ENCODE peak calls at places on chromosomes 5 and 9, in seven cellular contexts. N is heart left ventricle, I is foreskin keratinocyte, W is HuH-7, D is BE2C, Q is ovary, L is kidney tubule cell. V is an unnamed sample.

GRCh38 chr5:151448038-151448985 is 909 bp downstream of the SLC36A1 start:
- DNase-seq in N (no peak), I (peak; percentile 8), W (peak; percentile 23), D (peak; percentile 26), Q (peak; percentile 8), L (peak; percentile 38), V (peak; percentile 8)

GRCh38 chr9:21239917-21240316 is at the start of gene IFNA14:
- DNase-seq in N (no peak), I (no peak), W (no peak), D (no peak), Q (no peak), L (no peak), V (no peak)

GRCh38 chr5:170211575-170212334 is 21.0 kb upstream of the C5orf58 start:
- DNase-seq in N (no peak), I (peak; percentile 64), W (no peak), D (no peak), Q (no peak), L (peak; percentile 69), V (no peak)

GRCh38 chr5:100668511-100668910 is 133.3 kb downstream of the FAM174A start:
- DNase-seq in N (no peak), I (peak; percentile 31), W (no peak), D (no peak), Q (no peak), L (peak; percentile 55), V (no peak)

GRCh38 chr9:134922066-134922931 is 4.6 kb upstream of the FCN1 start:
- DNase-seq in N (peak; percentile 42), I (no peak), W (no peak), D (no peak), Q (peak; percentile 6), L (no peak), V (peak; percentile 48)

GRCh38 chr9:136012651-136013050 is 51.5 kb upstream of the UBAC1 start:
- DNase-seq in N (no peak), I (no peak), W (no peak), D (peak; percentile 12), Q (peak; percentile 75), L (no peak), V (no peak)

GRCh38 chr9:127982912-127983311 is 2.1 kb upstream of the EEIG1 start:
- DNase-seq in N (no peak), I (no peak), W (no peak), D (no peak), Q (no peak), L (no peak), V (no peak)

GRCh38 chr5:132260714-132261615 is 3.5 kb downstream of the PDLIM4 start:
- DNase-seq in N (peak; percentile 80), I (no peak), W (no peak), D (no peak), Q (peak; percentile 65), L (peak; percentile 98), V (peak; percentile 50)

GRCh38 chr9:91884746-91885687 is 65.0 kb downstream of the ROR2 start:
- DNase-seq in N (no peak), I (no peak), W (no peak), D (no peak), Q (no peak), L (no peak), V (no peak)

GRCh38 chr5:10469253-10470030 is 27.8 kb downstream of the ROPN1L start:
- DNase-seq in N (no peak), I (no peak), W (no peak), D (no peak), Q (no peak), L (no peak), V (no peak)

GRCh38 chr5:35926389-35927051 is 11.9 kb downstream of the CAPSL start:
- DNase-seq in N (no peak), I (no peak), W (peak; percentile 61), D (peak; percentile 53), Q (peak; percentile 10), L (peak; percentile 58), V (peak; percentile 65)

GRCh38 chr9:89768650-89769071 is 163.8 kb downstream of the GADD45G start:
- DNase-seq in N (no peak), I (no peak), W (no peak), D (no peak), Q (no peak), L (no peak), V (no peak)

GRCh38 chr9:81823672-81824554 is 104.3 kb upstream of the SPATA31D4 start:
- DNase-seq in N (no peak), I (no peak), W (no peak), D (no peak), Q (no peak), L (no peak), V (no peak)

GRCh38 chr5:137627293-137627692 is 108.6 kb downstream of the KLHL3 start:
- DNase-seq in N (no peak), I (no peak), W (no peak), D (no peak), Q (no peak), L (peak; percentile 16), V (no peak)

GRCh38 chr5:159737263-159737662 is 179.0 kb upstream of the ADRA1B start:
- DNase-seq in N (no peak), I (no peak), W (no peak), D (no peak), Q (no peak), L (no peak), V (peak; percentile 1)

GRCh38 chr5:103849934-103850333 is 287.3 kb upstream of the NUDT12 start:
- DNase-seq in N (no peak), I (peak; percentile 90), W (no peak), D (no peak), Q (no peak), L (peak; percentile 96), V (no peak)

GRCh38 chr5:157487358-157487757 is 27.3 kb downstream of the NIPAL4 start:
- DNase-seq in N (no peak), I (no peak), W (no peak), D (no peak), Q (no peak), L (no peak), V (no peak)

GRCh38 chr9:27377811-27378345 is 80.9 kb upstream of the EQTN start:
- DNase-seq in N (no peak), I (no peak), W (no peak), D (no peak), Q (no peak), L (no peak), V (no peak)

GRCh38 chr5:42756630-42757601 is at the start of gene CCDC152:
- DNase-seq in N (no peak), I (no peak), W (no peak), D (no peak), Q (peak; percentile 20), L (peak; percentile 71), V (peak; percentile 8)

GRCh38 chr9:115513148-115513547 is 395.2 kb upstream of the TNC start:
- DNase-seq in N (no peak), I (no peak), W (no peak), D (no peak), Q (no peak), L (no peak), V (no peak)

GRCh38 chr9:109907400-109907799 is 127.4 kb downstream of the PALM2AKAP2 start:
- DNase-seq in N (peak; percentile 69), I (no peak), W (peak; percentile 22), D (no peak), Q (no peak), L (peak; percentile 66), V (peak; percentile 36)

GRCh38 chr5:16726538-16726946 is 109.7 kb upstream of the RETREG1 start:
- DNase-seq in N (peak; percentile 28), I (no peak), W (no peak), D (no peak), Q (no peak), L (peak; percentile 33), V (no peak)

GRCh38 chr5:115068239-115069086 is 101.2 kb downstream of the TRIM36 start:
- DNase-seq in N (no peak), I (peak; percentile 28), W (peak; percentile 2), D (peak; percentile 47), Q (no peak), L (peak; percentile 86), V (no peak)

GRCh38 chr9:82645591-82645990 is 417.4 kb downstream of the RASEF start:
- DNase-seq in N (no peak), I (peak; percentile 11), W (no peak), D (no peak), Q (no peak), L (peak; percentile 1), V (no peak)

GRCh38 chr5:127912411-127912810 is 171.2 kb upstream of the SLC12A2 start:
- DNase-seq in N (no peak), I (no peak), W (no peak), D (no peak), Q (no peak), L (no peak), V (no peak)

GRCh38 chr5:116455061-116455460 is 119.6 kb downstream of the SEMA6A start:
- DNase-seq in N (no peak), I (no peak), W (no peak), D (no peak), Q (no peak), L (peak; percentile 85), V (no peak)

GRCh38 chr9:132446887-132447286 is 36.9 kb downstream of the CFAP77 start:
- DNase-seq in N (no peak), I (no peak), W (no peak), D (no peak), Q (no peak), L (no peak), V (no peak)

GRCh38 chr9:94726495-94727191 is at the start of gene AOPEP:
- DNase-seq in N (peak; percentile 98), I (peak; percentile 71), W (peak; percentile 91), D (peak; percentile 99), Q (peak; percentile 98), L (peak; percentile 97), V (peak; percentile 99)

GRCh38 chr5:111227805-111228204 is 3.6 kb downstream of the CAMK4 start:
- DNase-seq in N (no peak), I (peak; percentile 15), W (no peak), D (peak; percentile 69), Q (no peak), L (peak; percentile 4), V (no peak)

GRCh38 chr5:160198148-160198545 is 31.2 kb upstream of the FABP6 start:
- DNase-seq in N (no peak), I (no peak), W (no peak), D (no peak), Q (no peak), L (no peak), V (no peak)

GRCh38 chr9:108720191-108720642 is 135.6 kb downstream of the ACTL7B start:
- DNase-seq in N (no peak), I (no peak), W (no peak), D (no peak), Q (no peak), L (no peak), V (no peak)